ENCODE peak calls at places on chromosomes 2 and 18, in nine cellular contexts. A is neuronal stem cell; Z is NCI-H1105 treated with DMSO at 0.1 percent for 48 hours; N is GM04503; D is right lobe of liver; H is germinal center; O is cardiac fibroblast; F is CD8-positive, alpha-beta memory T cell; G is NCI-H1436 treated with DMSO at 0.1 percent for 48 hours. T is an unnamed sample.
A peak's percentile ranks its signal among the peaks of the same experiment; 100 is the strongest.

GRCh38 chr2:80706951-80707350 is 402.4 kb upstream of the LRRTM1 start:
- DNase-seq in O (no peak), A (no peak), D (no peak), F (no peak), Z (no peak), N (no peak), G (no peak), H (no peak), T (no peak)

GRCh38 chr2:43057026-43057741 is 169.2 kb downstream of the ZFP36L2 start:
- DNase-seq in A (no peak), N (no peak), F (no peak), D (peak; percentile 78), H (no peak), G (no peak), O (no peak), Z (peak; percentile 10), T (no peak)

GRCh38 chr2:70570041-70570661 is 16.5 kb upstream of the TGFA start:
- DNase-seq in D (no peak), H (no peak), Z (no peak), F (no peak), G (no peak), A (no peak), O (no peak), N (no peak), T (no peak)

GRCh38 chr2:226478121-226478809 is 321.4 kb downstream of the IRS1 start:
- DNase-seq in A (peak; percentile 33), Z (no peak), H (no peak), N (peak; percentile 71), D (peak; percentile 72), G (no peak), F (no peak), O (peak; percentile 91), T (no peak)

GRCh38 chr18:53909668-53910067 is 314.8 kb downstream of the MBD2 start:
- DNase-seq in H (peak; percentile 5), F (no peak), G (no peak), N (no peak), O (peak; percentile 66), Z (no peak), D (no peak), A (no peak), T (no peak)

GRCh38 chr2:151029406-151030157 is 232.1 kb downstream of the RBM43 start:
- DNase-seq in O (peak; percentile 82), F (no peak), D (no peak), A (no peak), H (no peak), Z (no peak), G (no peak), N (peak; percentile 96), T (no peak)

GRCh38 chr2:44169155-44169898 is 652 bp downstream of the PPM1B start:
- DNase-seq in D (peak; percentile 64), N (no peak), H (peak; percentile 51), Z (peak; percentile 30), A (peak; percentile 21), O (peak; percentile 65), F (peak; percentile 19), G (no peak), T (peak; percentile 49)

GRCh38 chr2:69798909-69799526 is 30.4 kb upstream of the GMCL1 start:
- DNase-seq in H (no peak), G (no peak), O (peak; percentile 84), Z (no peak), N (no peak), F (no peak), A (no peak), D (no peak), T (no peak)

GRCh38 chr18:58213931-58214431 is 170.0 kb downstream of the NEDD4L start:
- DNase-seq in A (no peak), D (no peak), Z (no peak), F (no peak), G (no peak), N (no peak), O (peak; percentile 48), H (no peak), T (no peak)

GRCh38 chr2:196278491-196278911 is 107.1 kb upstream of the STK17B start:
- DNase-seq in A (no peak), H (no peak), G (no peak), N (no peak), Z (no peak), F (no peak), D (no peak), O (peak; percentile 94), T (no peak)

GRCh38 chr18:63564021-63564420 is 21.9 kb downstream of the SERPINB12 start:
- DNase-seq in H (no peak), D (no peak), F (no peak), Z (no peak), G (no peak), N (no peak), O (no peak), A (no peak), T (no peak)

GRCh38 chr2:237627463-237628321 is at the start of gene LRRFIP1:
- DNase-seq in O (no peak), A (no peak), N (no peak), D (peak; percentile 59), H (no peak), F (no peak), G (no peak), Z (no peak), T (no peak)

GRCh38 chr2:42847596-42848151 is 55.3 kb upstream of the HAAO start:
- DNase-seq in D (no peak), Z (no peak), N (no peak), H (no peak), G (no peak), F (no peak), A (no peak), O (no peak), T (no peak)

GRCh38 chr2:120323214-120323613 is 22.7 kb upstream of the INHBB start:
- DNase-seq in D (peak; percentile 86), H (no peak), A (no peak), Z (no peak), N (peak; percentile 51), O (peak; percentile 37), G (no peak), F (no peak), T (no peak)

GRCh38 chr2:231386446-231386845 is 9.1 kb upstream of the B3GNT7 start:
- DNase-seq in F (no peak), O (peak; percentile 81), A (no peak), Z (no peak), D (no peak), G (no peak), N (peak; percentile 64), H (no peak), T (no peak)

GRCh38 chr2:197184959-197185586 is 125.5 kb downstream of the ANKRD44 start:
- DNase-seq in Z (no peak), F (no peak), A (peak; percentile 30), H (no peak), N (no peak), G (no peak), D (peak; percentile 99), O (peak; percentile 85), T (no peak)

GRCh38 chr2:168977608-168978007 is 53.5 kb downstream of the ABCB11 start:
- DNase-seq in N (no peak), H (no peak), Z (no peak), G (no peak), A (no peak), D (no peak), O (no peak), F (no peak), T (no peak)

GRCh38 chr18:25726278-25726677 is 364.1 kb downstream of the SS18 start:
- DNase-seq in O (peak; percentile 61), G (no peak), A (no peak), H (no peak), F (no peak), D (no peak), Z (no peak), N (no peak), T (no peak)

GRCh38 chr2:177466337-177467195 is 74.0 kb downstream of the AGPS start:
- DNase-seq in Z (no peak), A (no peak), H (no peak), G (no peak), O (peak; percentile 21), D (no peak), F (no peak), N (no peak), T (no peak)

GRCh38 chr2:119085613-119086012 is 72.9 kb downstream of the C1QL2 start:
- DNase-seq in D (no peak), F (no peak), A (no peak), N (no peak), G (no peak), H (no peak), O (no peak), Z (no peak), T (no peak)

GRCh38 chr2:62775367-62775668 is 69.8 kb downstream of the EHBP1 start:
- DNase-seq in H (no peak), D (no peak), G (no peak), Z (no peak), A (no peak), F (no peak), O (no peak), N (no peak), T (no peak)

GRCh38 chr18:65749881-65750280 is 931 bp upstream of the CDH7 start:
- DNase-seq in G (no peak), O (no peak), D (no peak), F (no peak), Z (no peak), H (no peak), N (no peak), A (peak; percentile 3), T (no peak)

GRCh38 chr2:210224660-210225460 is at the start of gene ACADL:
- DNase-seq in D (peak; percentile 88), N (no peak), G (no peak), Z (no peak), O (peak; percentile 13), H (peak; percentile 11), A (peak; percentile 54), F (no peak), T (peak; percentile 9)

GRCh38 chr18:44986933-44987332 is 306.2 kb downstream of the SETBP1 start:
- DNase-seq in D (no peak), G (no peak), O (peak; percentile 21), N (no peak), F (no peak), Z (no peak), H (no peak), A (no peak), T (no peak)

GRCh38 chr2:133365117-133365516 is 203.1 kb downstream of the NCKAP5 start:
- DNase-seq in N (no peak), O (peak; percentile 62), H (no peak), Z (no peak), G (no peak), F (no peak), A (no peak), D (no peak), T (no peak)

GRCh38 chr18:63155169-63155852 is 164.3 kb downstream of the BCL2 start:
- DNase-seq in O (peak; percentile 11), A (peak; percentile 41), Z (peak; percentile 98), G (peak; percentile 85), F (peak; percentile 68), D (peak; percentile 83), N (no peak), H (peak; percentile 78), T (peak; percentile 75)

GRCh38 chr2:38491436-38491835 is 111.3 kb downstream of the HNRNPLL start:
- DNase-seq in N (no peak), O (no peak), H (no peak), F (no peak), Z (no peak), G (no peak), A (no peak), D (no peak), T (no peak)

GRCh38 chr2:27992787-27993747 is 102.5 kb downstream of the BABAM2 start:
- DNase-seq in O (peak; percentile 65), H (no peak), Z (no peak), F (no peak), D (no peak), G (no peak), A (peak; percentile 15), N (no peak), T (no peak)

GRCh38 chr2:149409506-149409905 is 79.1 kb downstream of the LYPD6 start:
- DNase-seq in H (no peak), F (no peak), A (no peak), O (no peak), N (no peak), G (no peak), D (no peak), Z (peak; percentile 17), T (no peak)

GRCh38 chr2:81901017-81901416 is 1596.5 kb upstream of the LRRTM1 start:
- DNase-seq in D (no peak), F (no peak), G (no peak), A (no peak), H (no peak), Z (no peak), N (no peak), O (no peak), T (no peak)

GRCh38 chr2:218806346-218806978 is 24.5 kb downstream of the CYP27A1 start:
- DNase-seq in H (no peak), O (peak; percentile 100), D (no peak), N (peak; percentile 99), A (no peak), F (no peak), Z (no peak), G (no peak), T (no peak)